ENCODE peak calls at places on chromosomes 4 and X, in eight cellular contexts. One of them, this sample, is unnamed.

GRCh38 chrX:77174680-77175336 is 272.4 kb upstream of the FGF16 start:
- DNase-seq in left lung: no peak
- DNase-seq in HuH-7.5: no peak
- DNase-seq in T-helper 1 cell: no peak
- DNase-seq in T-cell: no peak
- DNase-seq in HEK293T: no peak
- DNase-seq in mesendoderm: peak; percentile 0
- DNase-seq in T-helper 2 cell: no peak
- DNase-seq in this sample: no peak

GRCh38 chr4:164706675-164707074 is 47.3 kb upstream of the SMIM31 start:
- DNase-seq in HEK293T: no peak
- DNase-seq in T-cell: no peak
- DNase-seq in mesendoderm: peak; percentile 76
- DNase-seq in left lung: no peak
- DNase-seq in HuH-7.5: no peak
- DNase-seq in T-helper 1 cell: no peak
- DNase-seq in T-helper 2 cell: no peak
- DNase-seq in this sample: no peak

GRCh38 chrX:17078031-17078730 is 131.7 kb downstream of the REPS2 start:
- DNase-seq in left lung: no peak
- DNase-seq in T-helper 1 cell: no peak
- DNase-seq in mesendoderm: peak; percentile 32
- DNase-seq in HuH-7.5: no peak
- DNase-seq in HEK293T: no peak
- DNase-seq in T-cell: no peak
- DNase-seq in T-helper 2 cell: no peak
- DNase-seq in this sample: peak; percentile 58

GRCh38 chrX:55619547-55619946 is 3.7 kb upstream of the FOXR2 start:
- DNase-seq in T-helper 1 cell: no peak
- DNase-seq in mesendoderm: no peak
- DNase-seq in left lung: no peak
- DNase-seq in T-helper 2 cell: no peak
- DNase-seq in T-cell: no peak
- DNase-seq in HEK293T: no peak
- DNase-seq in HuH-7.5: no peak
- DNase-seq in this sample: no peak

GRCh38 chr4:89753601-89754066 is 83.3 kb downstream of the SNCA start:
- DNase-seq in T-cell: no peak
- DNase-seq in HuH-7.5: no peak
- DNase-seq in HEK293T: peak; percentile 17
- DNase-seq in left lung: no peak
- DNase-seq in T-helper 1 cell: no peak
- DNase-seq in mesendoderm: peak; percentile 68
- DNase-seq in T-helper 2 cell: no peak
- DNase-seq in this sample: peak; percentile 98

GRCh38 chr4:139901516-139902327 is 236.1 kb downstream of the MGST2 start:
- DNase-seq in T-helper 1 cell: no peak
- DNase-seq in T-cell: no peak
- DNase-seq in HuH-7.5: no peak
- DNase-seq in HEK293T: peak; percentile 22
- DNase-seq in T-helper 2 cell: no peak
- DNase-seq in left lung: no peak
- DNase-seq in mesendoderm: peak; percentile 87
- DNase-seq in this sample: peak; percentile 49

GRCh38 chrX:8179653-8180052 is 8.6 kb upstream of the VCX2 start:
- DNase-seq in T-helper 2 cell: no peak
- DNase-seq in left lung: no peak
- DNase-seq in mesendoderm: no peak
- DNase-seq in T-helper 1 cell: no peak
- DNase-seq in T-cell: no peak
- DNase-seq in HEK293T: no peak
- DNase-seq in HuH-7.5: no peak
- DNase-seq in this sample: no peak

GRCh38 chr4:186887211-186887785 is 163.6 kb upstream of the FAT1 start:
- DNase-seq in T-cell: no peak
- DNase-seq in T-helper 2 cell: no peak
- DNase-seq in HEK293T: no peak
- DNase-seq in HuH-7.5: no peak
- DNase-seq in T-helper 1 cell: no peak
- DNase-seq in mesendoderm: peak; percentile 39
- DNase-seq in left lung: no peak
- DNase-seq in this sample: no peak

GRCh38 chr4:7759221-7759620 is 180.4 kb downstream of the AFAP1 start:
- DNase-seq in HEK293T: no peak
- DNase-seq in HuH-7.5: no peak
- DNase-seq in T-cell: peak; percentile 24
- DNase-seq in T-helper 1 cell: peak; percentile 62
- DNase-seq in T-helper 2 cell: peak; percentile 94
- DNase-seq in left lung: no peak
- DNase-seq in mesendoderm: no peak
- DNase-seq in this sample: no peak

GRCh38 chr4:7430965-7431695 is 3.6 kb downstream of the PSAPL1 start:
- DNase-seq in T-cell: no peak
- DNase-seq in left lung: peak; percentile 28
- DNase-seq in mesendoderm: no peak
- DNase-seq in HuH-7.5: no peak
- DNase-seq in T-helper 1 cell: no peak
- DNase-seq in T-helper 2 cell: no peak
- DNase-seq in HEK293T: no peak
- DNase-seq in this sample: no peak

GRCh38 chr4:159137176-159137575 is 34.3 kb downstream of the RAPGEF2 start:
- DNase-seq in HEK293T: no peak
- DNase-seq in T-cell: no peak
- DNase-seq in mesendoderm: peak; percentile 36
- DNase-seq in T-helper 2 cell: no peak
- DNase-seq in HuH-7.5: no peak
- DNase-seq in left lung: no peak
- DNase-seq in T-helper 1 cell: no peak
- DNase-seq in this sample: no peak

GRCh38 chrX:16012250-16012649 is 111.1 kb upstream of the GRPR start:
- DNase-seq in HuH-7.5: no peak
- DNase-seq in left lung: no peak
- DNase-seq in HEK293T: no peak
- DNase-seq in mesendoderm: no peak
- DNase-seq in T-helper 2 cell: no peak
- DNase-seq in T-helper 1 cell: no peak
- DNase-seq in T-cell: no peak
- DNase-seq in this sample: no peak

GRCh38 chr4:139210486-139210885 is 33.5 kb upstream of the ELF2 start:
- DNase-seq in T-cell: no peak
- DNase-seq in T-helper 2 cell: no peak
- DNase-seq in left lung: no peak
- DNase-seq in T-helper 1 cell: no peak
- DNase-seq in mesendoderm: no peak
- DNase-seq in HEK293T: no peak
- DNase-seq in HuH-7.5: no peak
- DNase-seq in this sample: no peak

GRCh38 chr4:187883836-187884235 is 111.7 kb upstream of the ZFP42 start:
- DNase-seq in mesendoderm: no peak
- DNase-seq in HuH-7.5: no peak
- DNase-seq in T-helper 2 cell: no peak
- DNase-seq in HEK293T: no peak
- DNase-seq in T-cell: no peak
- DNase-seq in T-helper 1 cell: no peak
- DNase-seq in left lung: no peak
- DNase-seq in this sample: no peak

GRCh38 chr4:608236-608635 is 17.1 kb upstream of the PDE6B start:
- DNase-seq in HuH-7.5: no peak
- DNase-seq in T-helper 1 cell: no peak
- DNase-seq in HEK293T: no peak
- DNase-seq in mesendoderm: no peak
- DNase-seq in T-helper 2 cell: no peak
- DNase-seq in left lung: no peak
- DNase-seq in T-cell: no peak
- DNase-seq in this sample: no peak

GRCh38 chrX:40471965-40472648 is 108.7 kb upstream of the ATP6AP2 start:
- DNase-seq in mesendoderm: peak; percentile 74
- DNase-seq in left lung: no peak
- DNase-seq in T-cell: no peak
- DNase-seq in HEK293T: peak; percentile 38
- DNase-seq in HuH-7.5: no peak
- DNase-seq in T-helper 1 cell: peak; percentile 6
- DNase-seq in T-helper 2 cell: peak; percentile 50
- DNase-seq in this sample: peak; percentile 89

This sample was measured in AG10803.